ENCODE peak calls at places on chromosomes 1 and 21, in four cellular contexts. R, D, M and J are unnamed samples.
A peak's percentile ranks its signal among the peaks of the same experiment; 100 is the strongest.

GRCh38 chr21:29678616-29679015 is 261.2 kb downstream of the GRIK1 start:
- DNase-seq in R (no peak), D (no peak), M (peak; percentile 22), J (no peak)

GRCh38 chr1:219938706-219939105 is 10.3 kb upstream of the SLC30A10 start:
- DNase-seq in R (peak; percentile 33), D (no peak), M (peak; percentile 79), J (no peak)

GRCh38 chr1:29280780-29281131 is 44.4 kb downstream of the PTPRU start:
- DNase-seq in R (no peak), D (no peak), M (peak; percentile 35), J (no peak)

GRCh38 chr1:145960468-145961108 is 2.8 kb upstream of the LIX1L start:
- DNase-seq in R (peak; percentile 89), D (peak; percentile 70), M (peak; percentile 58), J (peak; percentile 70)

GRCh38 chr1:235095938-235096562 is 32.6 kb downstream of the TOMM20 start:
- DNase-seq in R (no peak), D (no peak), M (no peak), J (no peak)

GRCh38 chr1:36203554-36204346 is 20.5 kb upstream of the THRAP3 start:
- DNase-seq in R (no peak), D (peak; percentile 65), M (peak; percentile 26), J (no peak)

GRCh38 chr1:226882187-226882586 is 11.8 kb downstream of the PSEN2 start:
- DNase-seq in R (no peak), D (no peak), M (no peak), J (no peak)

GRCh38 chr1:38852780-38853179 is 6.8 kb downstream of the RRAGC start:
- DNase-seq in R (no peak), D (no peak), M (no peak), J (no peak)

GRCh38 chr1:208139434-208140086 is 104.6 kb downstream of the PLXNA2 start:
- DNase-seq in R (no peak), D (no peak), M (no peak), J (peak; percentile 15)

GRCh38 chr1:35855016-35855700 is 27.9 kb upstream of the AGO1 start:
- DNase-seq in R (no peak), D (no peak), M (no peak), J (no peak)